ENCODE peak calls at places on chromosomes 16 and 17, in seven cellular contexts. One of them, this sample, is unnamed.

GRCh38 chr16:11679941-11680911 is 12.0 kb downstream of the SNN start:
- DNase-seq in effector memory CD4-positive, alpha-beta T cell: no peak
- DNase-seq in adrenal gland: no peak
- DNase-seq in HCT116: no peak
- DNase-seq in breast epithelium: no peak
- DNase-seq in fibroblast of lung: no peak
- DNase-seq in body of pancreas: no peak
- DNase-seq in this sample: no peak

GRCh38 chr16:47504599-47504998 is 43.5 kb downstream of the PHKB start:
- DNase-seq in body of pancreas: no peak
- DNase-seq in HCT116: no peak
- DNase-seq in breast epithelium: no peak
- DNase-seq in fibroblast of lung: no peak
- DNase-seq in adrenal gland: peak
- DNase-seq in effector memory CD4-positive, alpha-beta T cell: no peak
- DNase-seq in this sample: no peak

GRCh38 chr16:18932243-18932997 is 6.2 kb upstream of the SMG1 start:
- DNase-seq in fibroblast of lung: peak
- DNase-seq in breast epithelium: no peak
- DNase-seq in adrenal gland: peak
- DNase-seq in effector memory CD4-positive, alpha-beta T cell: no peak
- DNase-seq in HCT116: no peak
- DNase-seq in body of pancreas: no peak
- DNase-seq in this sample: no peak

GRCh38 chr17:20010099-20010863 is 1.1 kb downstream of the SPECC1 start:
- DNase-seq in adrenal gland: peak
- DNase-seq in HCT116: peak
- DNase-seq in body of pancreas: peak
- DNase-seq in effector memory CD4-positive, alpha-beta T cell: no peak
- DNase-seq in breast epithelium: no peak
- DNase-seq in fibroblast of lung: peak
- DNase-seq in this sample: peak

GRCh38 chr17:80036715-80037477 is 454 bp downstream of the CCDC40 start:
- DNase-seq in fibroblast of lung: peak
- DNase-seq in effector memory CD4-positive, alpha-beta T cell: peak
- DNase-seq in body of pancreas: peak
- DNase-seq in adrenal gland: peak
- DNase-seq in breast epithelium: no peak
- DNase-seq in HCT116: no peak
- DNase-seq in this sample: no peak

GRCh38 chr17:74442670-74443515 is 11.0 kb downstream of the GPRC5C start:
- DNase-seq in breast epithelium: peak
- DNase-seq in fibroblast of lung: no peak
- DNase-seq in adrenal gland: peak
- DNase-seq in HCT116: peak
- DNase-seq in effector memory CD4-positive, alpha-beta T cell: no peak
- DNase-seq in body of pancreas: peak
- DNase-seq in this sample: peak

GRCh38 chr17:63764701-63765100 is 8.7 kb downstream of the CCDC47 start:
- DNase-seq in fibroblast of lung: no peak
- DNase-seq in breast epithelium: no peak
- DNase-seq in adrenal gland: no peak
- DNase-seq in HCT116: no peak
- DNase-seq in body of pancreas: no peak
- DNase-seq in effector memory CD4-positive, alpha-beta T cell: no peak
- DNase-seq in this sample: no peak

GRCh38 chr17:29573871-29574731 is 5.6 kb downstream of the TP53I13 start:
- DNase-seq in body of pancreas: no peak
- DNase-seq in HCT116: no peak
- DNase-seq in breast epithelium: no peak
- DNase-seq in effector memory CD4-positive, alpha-beta T cell: no peak
- DNase-seq in fibroblast of lung: no peak
- DNase-seq in adrenal gland: no peak
- DNase-seq in this sample: no peak

GRCh38 chr16:27367463-27368357 is 34.3 kb upstream of the IL21R start:
- DNase-seq in HCT116: peak
- DNase-seq in effector memory CD4-positive, alpha-beta T cell: peak
- DNase-seq in breast epithelium: peak
- DNase-seq in fibroblast of lung: peak
- DNase-seq in body of pancreas: peak
- DNase-seq in adrenal gland: peak
- DNase-seq in this sample: peak

GRCh38 chr16:69448470-69449193 is 24.2 kb downstream of the CYB5B start:
- DNase-seq in effector memory CD4-positive, alpha-beta T cell: no peak
- DNase-seq in HCT116: no peak
- DNase-seq in fibroblast of lung: peak
- DNase-seq in adrenal gland: no peak
- DNase-seq in body of pancreas: peak
- DNase-seq in breast epithelium: no peak
- DNase-seq in this sample: no peak

GRCh38 chr16:56609463-56609921 is 1.1 kb downstream of the MT2A start:
- DNase-seq in body of pancreas: peak
- DNase-seq in adrenal gland: peak
- DNase-seq in effector memory CD4-positive, alpha-beta T cell: peak
- DNase-seq in fibroblast of lung: peak
- DNase-seq in breast epithelium: peak
- DNase-seq in HCT116: peak
- DNase-seq in this sample: peak

DNA sequence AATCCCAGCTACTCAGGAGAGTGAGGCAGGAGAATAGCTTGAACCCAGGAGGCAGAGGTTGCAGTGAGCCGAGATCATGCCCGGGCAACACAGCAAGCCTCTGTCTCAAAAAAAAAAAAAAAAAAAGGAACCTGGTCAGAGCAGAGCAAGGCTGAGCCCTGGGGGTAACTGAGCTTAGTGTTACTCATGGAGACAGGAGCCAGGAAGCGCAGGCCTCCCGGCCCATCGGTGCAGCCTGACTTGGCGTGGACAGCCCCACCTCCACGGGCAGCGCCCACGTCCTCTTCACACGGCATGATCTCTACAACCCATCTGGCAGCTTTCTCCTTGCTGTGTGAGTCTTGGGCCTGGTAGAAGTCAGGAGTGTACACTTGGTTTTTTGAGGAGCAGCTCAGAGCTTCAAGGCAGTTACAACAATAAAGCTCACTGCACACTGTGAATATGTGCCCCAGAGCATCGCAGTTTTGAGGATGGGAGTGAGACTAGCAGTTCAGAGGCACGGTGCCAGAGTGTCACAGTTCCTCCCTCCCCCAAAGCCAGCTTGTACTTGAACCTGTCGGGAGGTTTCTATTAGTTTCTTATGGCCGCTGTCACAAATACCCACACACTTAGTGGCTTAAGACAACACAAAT is 129.9 kb downstream of the RAP1GAP2 start:
- DNase-seq in fibroblast of lung: peak
- DNase-seq in effector memory CD4-positive, alpha-beta T cell: no peak
- DNase-seq in body of pancreas: peak
- DNase-seq in HCT116: no peak
- DNase-seq in adrenal gland: no peak
- DNase-seq in breast epithelium: peak
- DNase-seq in this sample: no peak
- H3K27ac ChIP-seq in fibroblast of lung: no peak
- H3K27ac ChIP-seq in effector memory CD4-positive, alpha-beta T cell: no peak
- H3K27ac ChIP-seq in body of pancreas: peak
- H3K27ac ChIP-seq in HCT116: no peak
- H3K27ac ChIP-seq in adrenal gland: no peak
- H3K27ac ChIP-seq in breast epithelium: peak
- H3K27ac ChIP-seq in this sample: no peak

GRCh38 chr17:78834571-78834970 is 6.0 kb downstream of the USP36 start:
- DNase-seq in breast epithelium: no peak
- DNase-seq in adrenal gland: no peak
- DNase-seq in effector memory CD4-positive, alpha-beta T cell: no peak
- DNase-seq in HCT116: no peak
- DNase-seq in fibroblast of lung: no peak
- DNase-seq in body of pancreas: no peak
- DNase-seq in this sample: no peak
- H3K27ac ChIP-seq in breast epithelium: no peak
- H3K27ac ChIP-seq in adrenal gland: no peak
- H3K27ac ChIP-seq in effector memory CD4-positive, alpha-beta T cell: no peak
- H3K27ac ChIP-seq in HCT116: no peak
- H3K27ac ChIP-seq in fibroblast of lung: no peak
- H3K27ac ChIP-seq in body of pancreas: no peak
- H3K27ac ChIP-seq in this sample: no peak

GRCh38 chr17:57868775-57869598 is 19.1 kb upstream of the MRPS23 start:
- DNase-seq in HCT116: no peak
- DNase-seq in body of pancreas: no peak
- DNase-seq in fibroblast of lung: no peak
- DNase-seq in breast epithelium: no peak
- DNase-seq in adrenal gland: no peak
- DNase-seq in effector memory CD4-positive, alpha-beta T cell: no peak
- DNase-seq in this sample: no peak
- H3K27ac ChIP-seq in HCT116: peak
- H3K27ac ChIP-seq in body of pancreas: peak
- H3K27ac ChIP-seq in fibroblast of lung: peak
- H3K27ac ChIP-seq in breast epithelium: peak
- H3K27ac ChIP-seq in adrenal gland: peak
- H3K27ac ChIP-seq in effector memory CD4-positive, alpha-beta T cell: no peak
- H3K27ac ChIP-seq in this sample: peak

GRCh38 chr17:34556951-34557350 is 22.4 kb upstream of the TMEM132E start:
- DNase-seq in body of pancreas: no peak
- DNase-seq in HCT116: no peak
- DNase-seq in fibroblast of lung: no peak
- DNase-seq in effector memory CD4-positive, alpha-beta T cell: no peak
- DNase-seq in adrenal gland: no peak
- DNase-seq in breast epithelium: no peak
- DNase-seq in this sample: no peak
- H3K27ac ChIP-seq in body of pancreas: no peak
- H3K27ac ChIP-seq in HCT116: no peak
- H3K27ac ChIP-seq in fibroblast of lung: no peak
- H3K27ac ChIP-seq in effector memory CD4-positive, alpha-beta T cell: no peak
- H3K27ac ChIP-seq in adrenal gland: no peak
- H3K27ac ChIP-seq in breast epithelium: no peak
- H3K27ac ChIP-seq in this sample: no peak

This sample was measured in substantia nigra.